ENCODE peak calls at places on chromosomes 2 and 18, in five cellular contexts. C, M, K, P and N are unnamed samples.

GRCh38 chr18:39946623-39947061 is 2008.4 kb upstream of the PIK3C3 start:
- DNase-seq in C (peak), M (no peak), K (peak), P (no peak), N (peak)

GRCh38 chr2:207054521-207054920 is 111.2 kb downstream of the KLF7 start:
- DNase-seq in C (no peak), M (no peak), K (no peak), P (no peak), N (no peak)

GRCh38 chr2:218748795-218749429 is 33.0 kb upstream of the CYP27A1 start:
- DNase-seq in C (no peak), M (no peak), K (no peak), P (no peak), N (no peak)

GRCh38 chr2:101307950-101308431 is 510 bp downstream of the RNF149 start:
- DNase-seq in C (peak), M (peak), K (no peak), P (no peak), N (peak)

GRCh38 chr2:65429799-65430514 is 2.4 kb downstream of the SPRED2 start:
- DNase-seq in C (no peak), M (no peak), K (no peak), P (no peak), N (no peak)

GRCh38 chr2:195486987-195487644 is 169.9 kb upstream of the SLC39A10 start:
- DNase-seq in C (peak), M (no peak), K (peak), P (no peak), N (no peak)

GRCh38 chr2:169994782-169995181 is 167.5 kb downstream of the UBR3 start:
- DNase-seq in C (no peak), M (no peak), K (no peak), P (no peak), N (no peak)

GRCh38 chr2:72576861-72577260 is 249.0 kb downstream of the EXOC6B start:
- DNase-seq in C (no peak), M (no peak), K (no peak), P (no peak), N (no peak)

GRCh38 chr2:107258538-107258937 is 372.6 kb upstream of the ST6GAL2 start:
- DNase-seq in C (no peak), M (no peak), K (no peak), P (no peak), N (no peak)

GRCh38 chr2:28662468-28663095 is 89.0 kb upstream of the PPP1CB start:
- DNase-seq in C (peak), M (no peak), K (no peak), P (no peak), N (no peak)

GRCh38 chr2:179536185-179536584 is 271.6 kb upstream of the SESTD1 start:
- DNase-seq in C (no peak), M (no peak), K (no peak), P (no peak), N (no peak)

GRCh38 chr2:197034292-197034691 is 107.8 kb upstream of the PGAP1 start:
- DNase-seq in C (no peak), M (no peak), K (no peak), P (no peak), N (no peak)

GRCh38 chr18:63025251-63025710 is 294.3 kb downstream of the BCL2 start:
- DNase-seq in C (no peak), M (no peak), K (no peak), P (no peak), N (no peak)

GRCh38 chr2:230124235-230124634 is 55.5 kb upstream of the SLC16A14 start:
- DNase-seq in C (no peak), M (no peak), K (no peak), P (no peak), N (no peak)

GRCh38 chr2:13583609-13584008 is 866.9 kb downstream of the TRIB2 start:
- DNase-seq in C (no peak), M (no peak), K (no peak), P (no peak), N (no peak)

GRCh38 chr2:202104286-202104870 is 31.3 kb downstream of the KIAA2012 start:
- DNase-seq in C (peak), M (no peak), K (peak), P (peak), N (no peak)

GRCh38 chr2:70784320-70784719 is 6.1 kb downstream of the FIGLA start:
- DNase-seq in C (no peak), M (no peak), K (no peak), P (no peak), N (no peak)